ENCODE peak calls at places on chromosomes 2 and 18, in six cellular contexts. D, S, X, W, N and J are unnamed samples.

GRCh38 chr2:235051436-235052260 is 99.8 kb downstream of the SH3BP4 start:
- DNase-seq in N (no peak), D (no peak), W (no peak), X (no peak), S (no peak), J (peak; percentile 11)

GRCh38 chr18:27750014-27750413 is 426.9 kb downstream of the CDH2 start:
- DNase-seq in S (no peak), D (no peak), N (no peak), W (no peak), X (peak; percentile 26), J (peak; percentile 95)

GRCh38 chr2:205656426-205656795 is 25.9 kb upstream of the NRP2 start:
- DNase-seq in D (no peak), S (no peak), N (no peak), W (no peak), X (no peak), J (no peak)

GRCh38 chr2:144798019-144798418 is 278.1 kb upstream of the ZEB2 start:
- DNase-seq in W (no peak), X (no peak), D (no peak), S (no peak), N (no peak), J (no peak)

GRCh38 chr2:217940261-217941220 is 62.3 kb downstream of the TNS1 start:
- DNase-seq in N (no peak), D (peak; percentile 62), S (no peak), X (no peak), W (no peak), J (no peak)

GRCh38 chr2:113132622-113133021 is 5.2 kb downstream of the IL1RN start:
- DNase-seq in S (no peak), W (no peak), D (peak; percentile 61), X (no peak), N (no peak), J (no peak)

GRCh38 chr2:135164431-135164830 is 112.3 kb downstream of the RAB3GAP1 start:
- DNase-seq in W (no peak), S (no peak), N (no peak), X (peak; percentile 30), D (no peak), J (peak; percentile 73)

GRCh38 chr2:162221064-162221463 is 22.2 kb downstream of the FAP start:
- DNase-seq in S (peak; percentile 70), X (peak; percentile 63), W (peak; percentile 83), N (peak; percentile 81), D (peak; percentile 65), J (peak; percentile 79)

GRCh38 chr2:197452754-197453122 is 614 bp upstream of the COQ10B start:
- DNase-seq in S (no peak), D (no peak), W (no peak), X (no peak), N (no peak), J (no peak)

DNA sequence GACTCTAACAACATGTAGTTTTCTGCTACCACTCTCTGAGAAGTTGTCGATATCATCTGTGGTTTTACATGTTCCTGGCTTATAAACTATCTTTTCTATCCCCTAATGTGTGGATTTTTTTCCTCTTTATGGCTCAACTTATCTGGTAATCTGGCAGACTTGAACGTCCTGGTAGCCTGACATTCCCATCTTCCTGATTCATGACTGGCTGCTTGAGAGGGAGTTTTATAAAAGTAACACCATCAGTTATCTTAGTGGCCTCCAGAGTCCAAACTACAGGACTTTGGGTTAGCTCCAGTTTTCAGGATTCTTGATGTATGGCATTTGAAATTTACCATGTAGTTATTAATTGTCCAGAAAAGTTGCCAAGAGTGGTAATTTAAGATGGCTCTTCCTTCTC is 174.0 kb upstream of the GULP1 start:
- DNase-seq in W (no peak), D (no peak), S (no peak), X (no peak), N (no peak), J (no peak)
- TF ChIP-seq CTCF in W (no peak), D (no peak), S (no peak), X (no peak), N (no peak), J (no peak)

DNA sequence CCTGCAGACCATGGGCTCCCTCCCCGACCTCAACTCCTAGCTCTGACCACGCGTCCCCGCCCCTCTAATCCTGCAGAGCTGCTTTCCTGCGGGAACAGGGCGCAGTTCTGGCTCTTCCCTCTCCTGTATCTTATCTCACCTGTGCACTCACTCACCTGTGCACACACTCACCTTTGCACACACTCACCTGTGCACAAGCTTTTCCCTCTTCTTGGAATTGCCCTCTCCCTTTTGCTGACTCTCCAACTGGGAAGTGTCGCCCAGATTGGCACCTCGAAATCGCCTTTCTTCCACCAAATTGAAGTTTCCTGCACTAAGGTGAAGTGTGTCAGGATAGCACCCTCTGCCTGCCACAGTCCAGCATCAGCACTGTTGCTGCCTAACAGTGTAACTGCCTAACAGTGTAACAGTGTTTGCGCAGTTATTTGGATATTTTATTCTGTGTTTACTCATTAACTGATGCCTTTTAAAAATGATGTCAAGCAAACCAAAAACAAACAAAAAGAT is 585 bp upstream of the CMPK2 start:
- DNase-seq in S (peak; percentile 37), N (no peak), W (no peak), D (no peak), X (peak; percentile 56), J (peak; percentile 72)
- H3K4me3 ChIP-seq in S (peak overlapping the region; percentile 49), N (peak overlapping the region; percentile 74), W (peak overlapping the region; percentile 80), D (peak overlapping the region; percentile 70), X (peak overlapping the region; percentile 47), J (peak overlapping the region; percentile 66)

GRCh38 chr2:26025509-26025908 is 8.4 kb upstream of the RAB10 start:
- DNase-seq in W (no peak), N (no peak), X (no peak), D (no peak), S (no peak), J (no peak)
- TF ChIP-seq CTCF in W (no peak), N (no peak), X (no peak), D (no peak), S (no peak), J (no peak)

GRCh38 chr2:176127769-176128072 is 1.8 kb upstream of the HOXD8 start:
- DNase-seq in X (no peak), S (no peak), N (no peak), D (no peak), W (no peak), J (no peak)
- H3K4me3 ChIP-seq in X (no peak overlapping the region), S (peak overlapping the region; percentile 62), N (no peak overlapping the region), D (peak overlapping the region; percentile 85), W (no peak overlapping the region), J (no peak overlapping the region)

GRCh38 chr2:49812730-49813129 is 658.4 kb upstream of the FSHR start:
- DNase-seq in W (no peak), D (no peak), N (no peak), X (no peak), S (no peak), J (no peak)

GRCh38 chr2:49801898-49802297 is 647.6 kb upstream of the FSHR start:
- DNase-seq in D (no peak), X (no peak), S (no peak), N (no peak), W (no peak), J (no peak)

GRCh38 chr2:49811502-49811901 is 657.2 kb upstream of the FSHR start:
- DNase-seq in N (no peak), X (no peak), S (no peak), W (no peak), D (no peak), J (no peak)

GRCh38 chr2:49813208-49813607 is 658.9 kb upstream of the FSHR start:
- DNase-seq in N (no peak), W (no peak), D (no peak), S (no peak), X (no peak), J (no peak)

GRCh38 chr2:49807689-49808088 is 653.4 kb upstream of the FSHR start:
- DNase-seq in W (no peak), N (no peak), D (no peak), S (no peak), X (no peak), J (no peak)
- TF ChIP-seq CTCF in W (no peak), N (no peak), D (no peak), S (no peak), X (no peak), J (no peak)

DNA sequence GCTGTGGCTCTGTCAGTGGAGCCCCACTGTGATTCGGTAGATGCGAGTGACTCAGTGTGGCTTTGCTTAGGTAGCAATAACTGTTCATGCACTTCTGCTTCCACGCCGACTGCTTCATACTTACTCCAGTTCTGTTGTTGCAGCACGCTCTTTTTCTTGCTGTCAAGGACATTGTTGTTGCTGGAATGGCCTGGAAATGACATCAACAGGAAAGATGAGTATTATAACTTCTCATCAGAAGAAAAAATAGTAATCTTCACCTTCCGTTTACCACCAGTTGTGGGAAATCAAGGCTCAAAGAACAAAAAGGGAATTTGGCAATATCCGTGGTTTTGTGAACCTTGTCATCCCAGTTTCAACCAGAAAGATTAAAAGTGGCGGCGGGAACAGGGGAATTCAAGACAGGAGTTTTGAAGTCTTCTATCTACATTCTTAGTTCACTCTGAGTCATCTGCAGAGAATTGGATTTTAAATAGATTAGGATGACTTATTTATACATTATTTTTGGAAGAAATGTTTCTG is 8.3 kb downstream of the TM4SF20 start:
- DNase-seq in D (no peak), X (no peak), W (no peak), N (no peak), S (no peak), J (peak; percentile 88)
- H3K4me3 ChIP-seq in D (no peak overlapping the region), X (no peak overlapping the region), W (no peak overlapping the region), N (no peak overlapping the region), S (no peak overlapping the region), J (peak overlapping the region; percentile 14)

GRCh38 chr2:120949027-120949956 is 213.6 kb downstream of the GLI2 start:
- DNase-seq in N (no peak), W (no peak), S (no peak), D (no peak), X (peak; percentile 53), J (no peak)
- TF ChIP-seq CTCF in N (no peak), W (no peak), S (no peak), D (no peak), X (peak; percentile 55), J (peak; percentile 40)

GRCh38 chr2:189579585-189579984 is 1.0 kb downstream of the SLC40A1 start:
- DNase-seq in W (no peak), S (peak; percentile 27), D (no peak), X (no peak), N (no peak), J (peak; percentile 56)
- H3K4me3 ChIP-seq in W (peak overlapping the region; percentile 75), S (peak overlapping the region; percentile 80), D (peak overlapping the region; percentile 79), X (peak overlapping the region; percentile 63), N (peak overlapping the region; percentile 51), J (peak overlapping the region; percentile 60)

DNA sequence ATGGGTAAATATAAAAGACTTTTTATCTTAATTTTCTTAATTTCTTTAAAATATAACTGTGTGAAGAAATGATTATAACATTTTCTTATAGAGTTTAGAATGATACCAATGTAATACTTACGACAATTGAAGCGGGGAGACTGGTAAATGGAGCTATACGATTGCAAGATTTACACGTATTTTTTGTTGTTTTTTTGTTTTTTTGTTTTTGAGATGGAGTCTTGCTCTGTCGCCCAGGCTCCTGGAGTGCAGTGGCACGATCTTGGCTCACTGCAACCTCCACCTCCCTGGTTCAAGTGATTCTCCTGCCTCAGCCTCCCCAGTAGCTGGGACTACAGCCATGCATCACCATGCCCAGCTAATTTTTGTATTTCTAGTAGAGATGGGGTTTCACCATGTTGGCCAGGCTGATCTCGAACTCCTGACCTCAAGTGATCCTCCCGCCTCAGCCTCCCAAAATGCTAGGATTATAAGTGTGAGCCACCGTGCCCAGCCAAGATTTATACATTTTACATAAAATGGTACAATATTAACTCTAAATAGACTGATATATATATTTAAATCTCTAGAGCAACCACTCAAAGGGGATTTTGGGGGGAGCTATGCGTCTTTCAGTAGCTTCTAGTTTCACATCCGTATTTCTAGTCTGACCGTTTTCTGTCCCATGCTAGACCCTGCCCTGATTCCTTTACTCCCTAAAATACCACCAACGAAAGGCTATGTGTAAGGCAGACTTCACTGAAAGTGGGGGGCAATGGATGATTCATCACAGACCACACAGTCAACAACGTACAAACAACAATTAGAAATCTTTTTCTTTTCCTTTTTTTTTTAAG is 28.2 kb upstream of the ATG16L1 start:
- DNase-seq in N (no peak), D (no peak), W (no peak), X (no peak), S (no peak), J (no peak)
- TF ChIP-seq CTCF in N (no peak), D (no peak), W (no peak), X (no peak), S (no peak), J (no peak)